ENCODE peak calls at places on chromosomes 5 and 9, in seven cellular contexts. W is activated T-helper 1 cell treated with anti-CD3 and anti-CD28 coated beads, Interleukin-12 subunit alpha, Interleukin-12 subunit beta, Interleukin-2, Interleukin-4 antibody, amounts not matched to agents 30 ng/mL and 10 ng/mL and 1 ng/mL, durations not matched to agents 14 hours and 24 hours and 36 hours; V is MM.1S; B is A549; R is RPMI7951; J is HCEC 1CT; T is cardiac fibroblast. I is an unnamed sample.

GRCh38 chr9:80605129-80605528 is 1033.4 kb downstream of the TLE4 start:
- DNase-seq in J (peak), W (no peak), T (peak), R (peak), B (peak), V (no peak), I (no peak)

GRCh38 chr5:10301842-10302610 is 5.7 kb downstream of the CMBL start:
- DNase-seq in T (no peak), B (peak), J (no peak), R (peak), V (no peak), W (no peak), I (peak)

GRCh38 chr9:106962615-106963363 is 99.8 kb downstream of the ZNF462 start:
- DNase-seq in V (no peak), B (no peak), T (peak), R (peak), W (no peak), J (no peak), I (no peak)

GRCh38 chr9:130731355-130731754 is 37.8 kb downstream of the EXOSC2 start:
- DNase-seq in W (no peak), T (no peak), R (no peak), J (no peak), B (no peak), V (no peak), I (no peak)

GRCh38 chr5:36682499-36682898 is 76.1 kb downstream of the SLC1A3 start:
- DNase-seq in W (no peak), B (no peak), T (no peak), J (no peak), V (no peak), R (no peak), I (no peak)

GRCh38 chr9:23412458-23412857 is 413.6 kb downstream of the ELAVL2 start:
- DNase-seq in B (no peak), V (no peak), W (no peak), J (no peak), R (no peak), T (no peak), I (no peak)

GRCh38 chr5:40687316-40687715 is 7.6 kb downstream of the PTGER4 start:
- DNase-seq in T (no peak), W (no peak), B (no peak), V (no peak), J (peak), R (no peak), I (no peak)

GRCh38 chr9:5186416-5187169 is 1.2 kb upstream of the INSL6 start:
- DNase-seq in R (peak), B (peak), W (peak), V (peak), J (peak), T (peak), I (peak)

GRCh38 chr5:119217183-119217582 is 138.6 kb upstream of the TNFAIP8 start:
- DNase-seq in B (no peak), W (no peak), V (no peak), R (no peak), T (no peak), J (no peak), I (no peak)

GRCh38 chr5:150339165-150339564 is 18.3 kb upstream of the TCOF1 start:
- DNase-seq in W (no peak), V (peak), B (no peak), J (no peak), R (peak), T (no peak), I (no peak)

GRCh38 chr5:135457424-135458071 is 5.4 kb upstream of the TIFAB start:
- DNase-seq in W (peak), V (peak), R (peak), T (peak), J (peak), B (peak), I (peak)

I was measured in MG63.